ENCODE peak calls at places on chromosomes 5 and 9, in nine cellular contexts. One of them, this sample, is unnamed.

GRCh38 chr9:124008855-124009834 is 2.4 kb upstream of the LHX2 start:
- DNase-seq in stomach: no peak
- DNase-seq in breast epithelium: no peak
- DNase-seq in SK-N-MC: no peak
- DNase-seq in HepG2: no peak
- DNase-seq in suprapubic skin: no peak
- DNase-seq in vagina: no peak
- DNase-seq in H1: no peak
- DNase-seq in endothelial cell of umbilical vein: no peak
- DNase-seq in this sample: no peak

GRCh38 chr9:10252174-10252573 is 360.6 kb downstream of the PTPRD start:
- DNase-seq in stomach: peak
- DNase-seq in breast epithelium: no peak
- DNase-seq in SK-N-MC: no peak
- DNase-seq in HepG2: no peak
- DNase-seq in suprapubic skin: no peak
- DNase-seq in vagina: no peak
- DNase-seq in H1: no peak
- DNase-seq in endothelial cell of umbilical vein: peak
- DNase-seq in this sample: no peak

GRCh38 chr9:124212381-124213050 is 45.2 kb upstream of the NEK6 start:
- DNase-seq in stomach: peak
- DNase-seq in breast epithelium: no peak
- DNase-seq in SK-N-MC: no peak
- DNase-seq in HepG2: no peak
- DNase-seq in suprapubic skin: peak
- DNase-seq in vagina: peak
- DNase-seq in H1: no peak
- DNase-seq in endothelial cell of umbilical vein: peak
- DNase-seq in this sample: no peak

GRCh38 chr9:109014267-109015025 is 1.1 kb upstream of the CTNNAL1 start:
- DNase-seq in stomach: no peak
- DNase-seq in breast epithelium: no peak
- DNase-seq in SK-N-MC: peak
- DNase-seq in HepG2: no peak
- DNase-seq in suprapubic skin: no peak
- DNase-seq in vagina: no peak
- DNase-seq in H1: no peak
- DNase-seq in endothelial cell of umbilical vein: peak
- DNase-seq in this sample: no peak

GRCh38 chr5:95449460-95449859 is 58.3 kb downstream of the FAM81B start:
- DNase-seq in stomach: no peak
- DNase-seq in breast epithelium: no peak
- DNase-seq in SK-N-MC: no peak
- DNase-seq in HepG2: no peak
- DNase-seq in suprapubic skin: no peak
- DNase-seq in vagina: no peak
- DNase-seq in H1: no peak
- DNase-seq in endothelial cell of umbilical vein: no peak
- DNase-seq in this sample: no peak

GRCh38 chr5:150299571-150300327 is 3.0 kb downstream of the ARSI start:
- DNase-seq in stomach: no peak
- DNase-seq in breast epithelium: no peak
- DNase-seq in SK-N-MC: no peak
- DNase-seq in HepG2: no peak
- DNase-seq in suprapubic skin: no peak
- DNase-seq in vagina: no peak
- DNase-seq in H1: no peak
- DNase-seq in endothelial cell of umbilical vein: no peak
- DNase-seq in this sample: no peak

GRCh38 chr5:159992566-159992965 is 16.4 kb upstream of the TTC1 start:
- DNase-seq in stomach: no peak
- DNase-seq in breast epithelium: no peak
- DNase-seq in SK-N-MC: no peak
- DNase-seq in HepG2: no peak
- DNase-seq in suprapubic skin: no peak
- DNase-seq in vagina: no peak
- DNase-seq in H1: no peak
- DNase-seq in endothelial cell of umbilical vein: no peak
- DNase-seq in this sample: no peak

GRCh38 chr5:113389116-113389515 is 45.7 kb downstream of the TSSK1B start:
- DNase-seq in stomach: no peak
- DNase-seq in breast epithelium: no peak
- DNase-seq in SK-N-MC: no peak
- DNase-seq in HepG2: no peak
- DNase-seq in suprapubic skin: no peak
- DNase-seq in vagina: no peak
- DNase-seq in H1: no peak
- DNase-seq in endothelial cell of umbilical vein: no peak
- DNase-seq in this sample: no peak

GRCh38 chr5:56078271-56078670 is 83.5 kb upstream of the IL6ST start:
- DNase-seq in stomach: no peak
- DNase-seq in breast epithelium: no peak
- DNase-seq in SK-N-MC: no peak
- DNase-seq in HepG2: no peak
- DNase-seq in suprapubic skin: no peak
- DNase-seq in vagina: no peak
- DNase-seq in H1: no peak
- DNase-seq in endothelial cell of umbilical vein: no peak
- DNase-seq in this sample: no peak

GRCh38 chr5:33854733-33855151 is 37.0 kb downstream of the ADAMTS12 start:
- DNase-seq in stomach: no peak
- DNase-seq in breast epithelium: no peak
- DNase-seq in SK-N-MC: no peak
- DNase-seq in HepG2: peak
- DNase-seq in suprapubic skin: no peak
- DNase-seq in vagina: no peak
- DNase-seq in H1: no peak
- DNase-seq in endothelial cell of umbilical vein: peak
- DNase-seq in this sample: no peak

GRCh38 chr5:123776761-123777160 is 264.8 kb downstream of the CSNK1G3 start:
- DNase-seq in stomach: no peak
- DNase-seq in breast epithelium: no peak
- DNase-seq in SK-N-MC: no peak
- DNase-seq in HepG2: no peak
- DNase-seq in suprapubic skin: no peak
- DNase-seq in vagina: no peak
- DNase-seq in H1: no peak
- DNase-seq in endothelial cell of umbilical vein: no peak
- DNase-seq in this sample: no peak

GRCh38 chr5:164002653-164003052 is 497.2 kb downstream of the MAT2B start:
- DNase-seq in stomach: no peak
- DNase-seq in breast epithelium: no peak
- DNase-seq in SK-N-MC: no peak
- DNase-seq in HepG2: no peak
- DNase-seq in suprapubic skin: no peak
- DNase-seq in vagina: no peak
- DNase-seq in H1: no peak
- DNase-seq in endothelial cell of umbilical vein: no peak
- DNase-seq in this sample: no peak

DNA sequence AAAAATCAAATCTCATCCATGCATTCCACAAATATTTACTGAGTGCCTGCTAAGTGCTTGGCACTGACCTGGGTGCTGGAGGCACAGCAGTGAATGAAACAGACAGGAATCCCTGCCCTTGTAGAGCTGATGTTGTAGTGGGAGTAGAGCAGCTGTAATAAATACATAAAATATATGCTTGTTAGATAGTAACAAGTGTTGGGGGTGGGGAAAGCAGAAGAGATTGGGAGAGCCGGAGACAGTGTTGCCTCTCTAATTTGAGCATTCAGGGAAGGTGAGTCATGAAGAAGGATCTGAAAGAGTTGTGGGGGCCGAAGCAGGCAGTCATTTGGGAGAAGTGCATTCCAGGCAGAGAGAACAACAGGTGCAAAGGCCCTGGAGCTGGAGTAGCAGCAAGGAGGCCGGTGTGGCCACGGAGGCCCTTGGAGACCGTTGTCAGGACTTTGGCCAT is 97.9 kb downstream of the ZNF618 start:
- DNase-seq in stomach: peak
- DNase-seq in breast epithelium: no peak
- DNase-seq in SK-N-MC: no peak
- DNase-seq in HepG2: no peak
- DNase-seq in suprapubic skin: no peak
- DNase-seq in vagina: no peak
- DNase-seq in H1: no peak
- DNase-seq in endothelial cell of umbilical vein: no peak
- DNase-seq in this sample: no peak
- TF ChIP-seq POLR2AphosphoS5 in stomach: no peak
- TF ChIP-seq POLR2AphosphoS5 in breast epithelium: no peak
- TF ChIP-seq POLR2AphosphoS5 in SK-N-MC: no peak
- TF ChIP-seq POLR2AphosphoS5 in HepG2: no peak
- TF ChIP-seq POLR2AphosphoS5 in suprapubic skin: no peak
- TF ChIP-seq POLR2AphosphoS5 in vagina: no peak
- TF ChIP-seq POLR2AphosphoS5 in H1: no peak
- TF ChIP-seq POLR2AphosphoS5 in endothelial cell of umbilical vein: no peak
- TF ChIP-seq POLR2AphosphoS5 in this sample: no peak

GRCh38 chr9:21590058-21590996 is 108.2 kb upstream of the IFNE start:
- DNase-seq in stomach: no peak
- DNase-seq in breast epithelium: no peak
- DNase-seq in SK-N-MC: no peak
- DNase-seq in HepG2: no peak
- DNase-seq in suprapubic skin: no peak
- DNase-seq in vagina: no peak
- DNase-seq in H1: no peak
- DNase-seq in endothelial cell of umbilical vein: no peak
- DNase-seq in this sample: no peak

GRCh38 chr9:21583628-21584027 is 101.5 kb upstream of the IFNE start:
- DNase-seq in stomach: no peak
- DNase-seq in breast epithelium: no peak
- DNase-seq in SK-N-MC: no peak
- DNase-seq in HepG2: no peak
- DNase-seq in suprapubic skin: no peak
- DNase-seq in vagina: no peak
- DNase-seq in H1: no peak
- DNase-seq in endothelial cell of umbilical vein: no peak
- DNase-seq in this sample: no peak

GRCh38 chr9:21584890-21585289 is 102.8 kb upstream of the IFNE start:
- DNase-seq in stomach: no peak
- DNase-seq in breast epithelium: no peak
- DNase-seq in SK-N-MC: no peak
- DNase-seq in HepG2: no peak
- DNase-seq in suprapubic skin: no peak
- DNase-seq in vagina: no peak
- DNase-seq in H1: no peak
- DNase-seq in endothelial cell of umbilical vein: peak
- DNase-seq in this sample: no peak

GRCh38 chr9:21589344-21590056 is 107.4 kb upstream of the IFNE start:
- DNase-seq in stomach: no peak
- DNase-seq in breast epithelium: no peak
- DNase-seq in SK-N-MC: no peak
- DNase-seq in HepG2: no peak
- DNase-seq in suprapubic skin: no peak
- DNase-seq in vagina: no peak
- DNase-seq in H1: no peak
- DNase-seq in endothelial cell of umbilical vein: no peak
- DNase-seq in this sample: no peak

GRCh38 chr9:21585756-21586752 is 103.9 kb upstream of the IFNE start:
- DNase-seq in stomach: no peak
- DNase-seq in breast epithelium: no peak
- DNase-seq in SK-N-MC: no peak
- DNase-seq in HepG2: no peak
- DNase-seq in suprapubic skin: no peak
- DNase-seq in vagina: no peak
- DNase-seq in H1: no peak
- DNase-seq in endothelial cell of umbilical vein: no peak
- DNase-seq in this sample: no peak
- TF ChIP-seq POLR2AphosphoS5 in stomach: no peak
- TF ChIP-seq POLR2AphosphoS5 in breast epithelium: no peak
- TF ChIP-seq POLR2AphosphoS5 in SK-N-MC: no peak
- TF ChIP-seq POLR2AphosphoS5 in HepG2: no peak
- TF ChIP-seq POLR2AphosphoS5 in suprapubic skin: no peak
- TF ChIP-seq POLR2AphosphoS5 in vagina: no peak
- TF ChIP-seq POLR2AphosphoS5 in H1: no peak
- TF ChIP-seq POLR2AphosphoS5 in endothelial cell of umbilical vein: no peak
- TF ChIP-seq POLR2AphosphoS5 in this sample: no peak

GRCh38 chr5:108529381-108529780 is 147.5 kb upstream of the FBXL17 start:
- DNase-seq in stomach: no peak
- DNase-seq in breast epithelium: no peak
- DNase-seq in SK-N-MC: no peak
- DNase-seq in HepG2: no peak
- DNase-seq in suprapubic skin: no peak
- DNase-seq in vagina: no peak
- DNase-seq in H1: no peak
- DNase-seq in endothelial cell of umbilical vein: no peak
- DNase-seq in this sample: no peak
- TF ChIP-seq POLR2AphosphoS5 in stomach: no peak
- TF ChIP-seq POLR2AphosphoS5 in breast epithelium: no peak
- TF ChIP-seq POLR2AphosphoS5 in SK-N-MC: no peak
- TF ChIP-seq POLR2AphosphoS5 in HepG2: no peak
- TF ChIP-seq POLR2AphosphoS5 in suprapubic skin: no peak
- TF ChIP-seq POLR2AphosphoS5 in vagina: no peak
- TF ChIP-seq POLR2AphosphoS5 in H1: no peak
- TF ChIP-seq POLR2AphosphoS5 in endothelial cell of umbilical vein: no peak
- TF ChIP-seq POLR2AphosphoS5 in this sample: no peak

GRCh38 chr9:106772523-106773290 is 90.3 kb upstream of the ZNF462 start:
- DNase-seq in stomach: no peak
- DNase-seq in breast epithelium: no peak
- DNase-seq in SK-N-MC: no peak
- DNase-seq in HepG2: no peak
- DNase-seq in suprapubic skin: no peak
- DNase-seq in vagina: no peak
- DNase-seq in H1: no peak
- DNase-seq in endothelial cell of umbilical vein: no peak
- DNase-seq in this sample: no peak

GRCh38 chr9:106769331-106769730 is 93.6 kb upstream of the ZNF462 start:
- DNase-seq in stomach: no peak
- DNase-seq in breast epithelium: no peak
- DNase-seq in SK-N-MC: no peak
- DNase-seq in HepG2: no peak
- DNase-seq in suprapubic skin: no peak
- DNase-seq in vagina: no peak
- DNase-seq in H1: no peak
- DNase-seq in endothelial cell of umbilical vein: no peak
- DNase-seq in this sample: no peak

GRCh38 chr9:106775960-106776359 is 87.0 kb upstream of the ZNF462 start:
- DNase-seq in stomach: no peak
- DNase-seq in breast epithelium: no peak
- DNase-seq in SK-N-MC: no peak
- DNase-seq in HepG2: no peak
- DNase-seq in suprapubic skin: no peak
- DNase-seq in vagina: no peak
- DNase-seq in H1: no peak
- DNase-seq in endothelial cell of umbilical vein: no peak
- DNase-seq in this sample: no peak

GRCh38 chr9:106771618-106772017 is 91.3 kb upstream of the ZNF462 start:
- DNase-seq in stomach: no peak
- DNase-seq in breast epithelium: peak
- DNase-seq in SK-N-MC: no peak
- DNase-seq in HepG2: no peak
- DNase-seq in suprapubic skin: no peak
- DNase-seq in vagina: no peak
- DNase-seq in H1: no peak
- DNase-seq in endothelial cell of umbilical vein: no peak
- DNase-seq in this sample: no peak

DNA sequence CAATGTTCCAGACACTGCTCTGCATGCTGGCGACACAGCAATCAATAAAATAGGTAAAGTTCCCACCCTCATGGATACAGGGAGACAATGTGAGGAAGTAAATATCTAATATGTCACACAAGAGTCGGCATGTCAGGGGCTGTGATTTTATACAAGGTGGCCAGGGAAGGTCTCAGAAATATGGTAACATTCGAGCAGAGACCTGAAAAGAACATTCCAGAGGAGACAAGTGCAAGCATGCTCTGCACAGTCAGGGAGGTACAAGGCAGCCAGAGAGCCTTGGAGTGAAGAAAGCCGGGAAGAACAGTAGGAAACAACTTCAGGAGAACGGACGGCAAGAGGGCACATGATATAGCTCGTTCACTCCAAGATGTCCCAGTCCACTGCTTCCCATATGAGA is 89.2 kb upstream of the ZNF462 start:
- DNase-seq in stomach: no peak
- DNase-seq in breast epithelium: no peak
- DNase-seq in SK-N-MC: no peak
- DNase-seq in HepG2: no peak
- DNase-seq in suprapubic skin: no peak
- DNase-seq in vagina: no peak
- DNase-seq in H1: no peak
- DNase-seq in endothelial cell of umbilical vein: no peak
- DNase-seq in this sample: no peak
- TF ChIP-seq POLR2AphosphoS5 in stomach: no peak
- TF ChIP-seq POLR2AphosphoS5 in breast epithelium: no peak
- TF ChIP-seq POLR2AphosphoS5 in SK-N-MC: no peak
- TF ChIP-seq POLR2AphosphoS5 in HepG2: no peak
- TF ChIP-seq POLR2AphosphoS5 in suprapubic skin: no peak
- TF ChIP-seq POLR2AphosphoS5 in vagina: no peak
- TF ChIP-seq POLR2AphosphoS5 in H1: no peak
- TF ChIP-seq POLR2AphosphoS5 in endothelial cell of umbilical vein: no peak
- TF ChIP-seq POLR2AphosphoS5 in this sample: no peak